ENCODE peak calls at places on chromosomes 4 and X, in nine cellular contexts. M is EL, G is retina, O is endothelial cell, F is breast epithelium, Y is nephron progenitor cell, T is iPS-NIHi11, N is epithelial cell of proximal tubule, J is hepatic stellate cell. R is an unnamed sample.

GRCh38 chrX:19907794-19908193 is 20.4 kb upstream of the SH3KBP1 start:
- DNase-seq in F (no peak), O (no peak), G (no peak), Y (no peak), M (no peak), N (no peak), T (no peak), J (no peak), R (no peak)

GRCh38 chrX:2325076-2325784 is 175.5 kb downstream of the DHRSX start:
- DNase-seq in T (no peak), M (no peak), N (no peak), O (no peak), F (peak), G (peak), Y (peak), J (peak), R (peak)

GRCh38 chrX:105297041-105297440 is 76.5 kb upstream of the TEX13A start:
- DNase-seq in O (no peak), T (no peak), G (no peak), F (no peak), J (no peak), M (no peak), Y (no peak), N (no peak), R (no peak)

GRCh38 chrX:19578956-19579355 is 63.6 kb upstream of the MAP3K15 start:
- DNase-seq in J (no peak), G (no peak), M (no peak), F (no peak), Y (no peak), T (no peak), O (no peak), N (no peak), R (no peak)

GRCh38 chrX:1597345-1598020 is 6.1 kb downstream of the AKAP17A start:
- DNase-seq in N (no peak), M (no peak), G (no peak), F (no peak), Y (no peak), O (no peak), T (no peak), J (no peak), R (no peak)

GRCh38 chr4:91222019-91222418 is 1081.7 kb upstream of the GRID2 start:
- DNase-seq in T (no peak), M (no peak), J (no peak), G (peak), N (no peak), O (no peak), Y (no peak), F (no peak), R (no peak)

GRCh38 chr4:153234923-153235322 is 30.7 kb downstream of the TRIM2 start:
- DNase-seq in Y (no peak), O (no peak), F (no peak), G (no peak), J (no peak), M (peak), T (no peak), N (no peak), R (no peak)

GRCh38 chr4:123246085-123246484 is 150.5 kb upstream of the SPRY1 start:
- DNase-seq in J (no peak), G (no peak), N (no peak), O (no peak), F (no peak), T (no peak), Y (no peak), M (no peak), R (no peak)

GRCh38 chr4:575281-576141 is 584 bp downstream of the TMEM271 start:
- DNase-seq in T (peak), J (peak), Y (peak), M (no peak), O (peak), N (no peak), F (no peak), G (peak), R (peak)

GRCh38 chrX:136268051-136269048 is 17.1 kb upstream of the MAP7D3 start:
- DNase-seq in M (peak), Y (peak), F (no peak), J (no peak), T (peak), O (peak), N (no peak), G (peak), R (no peak)

GRCh38 chr4:19748470-19748869 is 503.2 kb upstream of the SLIT2 start:
- DNase-seq in J (no peak), N (no peak), O (no peak), T (no peak), G (no peak), F (peak), Y (no peak), M (peak), R (no peak)

GRCh38 chrX:74119016-74119910 is 184.7 kb upstream of the ZCCHC13 start:
- DNase-seq in Y (no peak), O (no peak), T (no peak), F (no peak), G (no peak), J (peak), M (peak), N (no peak), R (no peak)

GRCh38 chr4:2761035-2761923 is 5.1 kb upstream of the TNIP2 start:
- DNase-seq in M (no peak), N (peak), O (no peak), J (no peak), F (no peak), G (no peak), Y (no peak), T (no peak), R (no peak)

GRCh38 chr4:26753642-26754041 is 107.0 kb upstream of the STIM2 start:
- DNase-seq in N (no peak), F (no peak), O (no peak), Y (no peak), T (no peak), J (no peak), M (no peak), G (no peak), R (peak)

GRCh38 chr4:184911310-184911709 is 85.5 kb upstream of the ACSL1 start:
- DNase-seq in N (no peak), M (peak), Y (no peak), G (no peak), O (no peak), T (no peak), F (no peak), J (no peak), R (no peak)

GRCh38 chr4:173014836-173015235 is 153.8 kb upstream of the GALNT7 start:
- DNase-seq in N (no peak), F (no peak), T (no peak), J (no peak), G (no peak), M (no peak), O (no peak), Y (no peak), R (no peak)

GRCh38 chr4:139528377-139529005 is 27.5 kb downstream of the SETD7 start:
- DNase-seq in T (no peak), J (peak), F (no peak), N (no peak), Y (no peak), O (no peak), G (no peak), M (peak), R (peak)

GRCh38 chr4:80036949-80037348 is 36.1 kb downstream of the ANTXR2 start:
- DNase-seq in M (peak), F (no peak), Y (no peak), N (no peak), O (no peak), T (no peak), J (peak), G (no peak), R (no peak)

GRCh38 chr4:175703956-175704600 is 108.0 kb downstream of the GPM6A start:
- DNase-seq in M (no peak), F (no peak), G (no peak), T (no peak), J (no peak), N (no peak), O (no peak), Y (no peak), R (no peak)

R was measured in cardiac septum.